ENCODE peak calls at places on chromosomes 7 and 10, in four cellular contexts. O is tibial nerve, I is dorsolateral prefrontal cortex, D is substantia nigra. H is an unnamed sample.

GRCh38 chr7:112362796-112363195 is 87.5 kb upstream of the IFRD1 start:
- DNase-seq in O (no peak), I (no peak), D (no peak), H (no peak)

GRCh38 chr7:36084485-36085091 is 68.5 kb upstream of the EEPD1 start:
- DNase-seq in O (no peak), I (peak), D (no peak), H (no peak)

GRCh38 chr7:81484266-81484665 is 285.6 kb downstream of the HGF start:
- DNase-seq in O (peak), I (no peak), D (no peak), H (peak)

GRCh38 chr10:131155218-131155902 is 156.2 kb downstream of the TCERG1L start:
- DNase-seq in O (no peak), I (no peak), D (no peak), H (no peak)

GRCh38 chr10:12590682-12591642 is 241.6 kb downstream of the CAMK1D start:
- DNase-seq in O (no peak), I (no peak), D (no peak), H (no peak)

GRCh38 chr7:15720849-15721471 is 34.5 kb upstream of the MEOX2 start:
- DNase-seq in O (peak), I (peak), D (no peak), H (no peak)

GRCh38 chr7:46146454-46147255 is 225.6 kb upstream of the IGFBP3 start:
- DNase-seq in O (no peak), I (no peak), D (no peak), H (no peak)

GRCh38 chr10:23080211-23080724 is 15.1 kb upstream of the MSRB2 start:
- DNase-seq in O (no peak), I (no peak), D (no peak), H (no peak)

GRCh38 chr7:123220396-123220795 is 20.6 kb upstream of the SLC13A1 start:
- DNase-seq in O (no peak), I (no peak), D (no peak), H (no peak)

GRCh38 chr10:96082153-96082552 is 38.8 kb downstream of the CCNJ start:
- DNase-seq in O (no peak), I (no peak), D (no peak), H (no peak)

GRCh38 chr10:5531558-5532230 is 6.9 kb downstream of the CALML3 start:
- DNase-seq in O (no peak), I (no peak), D (no peak), H (no peak)

GRCh38 chr7:129950191-129950940 is 2.4 kb downstream of the UBE2H start:
- DNase-seq in O (no peak), I (no peak), D (no peak), H (no peak)

GRCh38 chr7:5494683-5495561 is 71.3 kb upstream of the TNRC18 start:
- DNase-seq in O (no peak), I (peak), D (peak), H (no peak)

GRCh38 chr10:43939939-43940810 is 291.5 kb upstream of the ZNF32 start:
- DNase-seq in O (no peak), I (no peak), D (no peak), H (no peak)

GRCh38 chr7:42071372-42072261 is 165.4 kb downstream of the GLI3 start:
- DNase-seq in O (no peak), I (no peak), D (no peak), H (no peak)

GRCh38 chr7:76011437-76011836 is 17.0 kb upstream of the TMEM120A start:
- DNase-seq in O (no peak), I (no peak), D (no peak), H (no peak)

GRCh38 chr7:43313628-43314378 is 201.4 kb downstream of the HECW1 start:
- DNase-seq in O (no peak), I (no peak), D (no peak), H (no peak)

GRCh38 chr7:42689626-42690025 is 222.2 kb downstream of the C7orf25 start:
- DNase-seq in O (no peak), I (no peak), D (no peak), H (no peak)

GRCh38 chr7:149771696-149772235 is 1.6 kb downstream of the ZNF467 start:
- DNase-seq in O (peak), I (peak), D (peak), H (peak)

GRCh38 chr7:15821484-15822122 is 135.1 kb upstream of the MEOX2 start:
- DNase-seq in O (no peak), I (no peak), D (no peak), H (no peak)

GRCh38 chr10:45443101-45444009 is 69.3 kb downstream of the ALOX5 start:
- DNase-seq in O (no peak), I (no peak), D (no peak), H (no peak)

GRCh38 chr10:76779163-76779820 is 858.3 kb downstream of the KCNMA1 start:
- DNase-seq in O (no peak), I (no peak), D (no peak), H (no peak)

GRCh38 chr7:4683043-4683883 is 1.2 kb downstream of the FOXK1 start:
- DNase-seq in O (no peak), I (no peak), D (no peak), H (no peak)

GRCh38 chr10:15106352-15107013 is 9.3 kb downstream of the RPP38 start:
- DNase-seq in O (peak), I (peak), D (no peak), H (peak)

GRCh38 chr7:127254163-127254684 is 1.5 kb upstream of the GRM8 start:
- DNase-seq in O (no peak), I (no peak), D (no peak), H (no peak)

GRCh38 chr7:140876519-140877248 is 48.0 kb downstream of the BRAF start:
- DNase-seq in O (no peak), I (no peak), D (no peak), H (no peak)

GRCh38 chr7:2710901-2711551 is 23.0 kb downstream of the AMZ1 start:
- DNase-seq in O (no peak), I (no peak), D (no peak), H (no peak)

GRCh38 chr10:69374931-69375306 is 41.8 kb downstream of the TACR2 start:
- DNase-seq in O (no peak), I (no peak), D (no peak), H (no peak)
- H3K27ac ChIP-seq in O (no peak), I (peak), D (no peak), H (peak)

GRCh38 chr10:13769926-13770325 is 183.2 kb downstream of the PRPF18 start:
- DNase-seq in O (no peak), I (no peak), D (no peak), H (no peak)

GRCh38 chr10:13771992-13772391 is 185.2 kb downstream of the PRPF18 start:
- DNase-seq in O (no peak), I (no peak), D (no peak), H (no peak)

GRCh38 chr10:13773043-13773442 is 186.3 kb downstream of the PRPF18 start:
- DNase-seq in O (no peak), I (no peak), D (no peak), H (no peak)

GRCh38 chr10:13773496-13774170 is 186.9 kb downstream of the PRPF18 start:
- DNase-seq in O (no peak), I (no peak), D (no peak), H (no peak)

DNA sequence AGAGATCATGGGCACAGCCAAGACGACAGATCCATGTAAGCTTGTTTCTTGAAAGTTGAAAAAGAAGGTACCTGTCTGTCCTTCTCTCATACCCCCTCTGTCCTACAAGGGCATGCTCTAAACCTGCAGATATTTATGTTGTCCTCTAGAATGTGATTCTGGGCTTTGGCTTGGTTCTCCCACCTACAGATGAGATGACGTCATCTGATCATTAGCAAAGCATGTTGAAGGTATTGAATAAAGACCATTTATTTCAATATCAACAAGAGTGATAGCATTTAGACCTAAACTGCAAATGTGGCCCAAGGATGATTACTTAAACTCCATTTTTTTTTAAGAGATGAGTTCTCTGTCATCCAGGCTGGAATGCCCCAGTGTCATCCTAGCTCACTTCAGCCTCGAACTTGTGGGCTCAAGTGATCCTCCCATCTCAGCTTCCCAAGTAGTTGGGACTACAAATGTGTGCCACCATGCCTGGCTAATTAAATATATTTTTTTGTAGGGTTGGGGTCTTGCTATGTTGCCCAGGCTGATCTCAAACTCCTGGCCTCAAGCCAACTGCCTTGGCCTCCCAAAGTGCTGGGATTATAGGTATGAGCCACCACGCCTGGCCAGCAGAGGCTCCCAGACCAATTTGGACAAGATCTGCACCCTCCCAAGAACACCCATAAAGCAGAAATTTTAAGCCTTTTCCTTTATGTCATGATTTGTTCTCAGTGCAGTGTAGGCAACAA is 184.2 kb downstream of the PRPF18 start:
- DNase-seq in O (no peak), I (no peak), D (no peak), H (no peak)
- H3K27ac ChIP-seq in O (no peak), I (no peak), D (no peak), H (no peak)

DNA sequence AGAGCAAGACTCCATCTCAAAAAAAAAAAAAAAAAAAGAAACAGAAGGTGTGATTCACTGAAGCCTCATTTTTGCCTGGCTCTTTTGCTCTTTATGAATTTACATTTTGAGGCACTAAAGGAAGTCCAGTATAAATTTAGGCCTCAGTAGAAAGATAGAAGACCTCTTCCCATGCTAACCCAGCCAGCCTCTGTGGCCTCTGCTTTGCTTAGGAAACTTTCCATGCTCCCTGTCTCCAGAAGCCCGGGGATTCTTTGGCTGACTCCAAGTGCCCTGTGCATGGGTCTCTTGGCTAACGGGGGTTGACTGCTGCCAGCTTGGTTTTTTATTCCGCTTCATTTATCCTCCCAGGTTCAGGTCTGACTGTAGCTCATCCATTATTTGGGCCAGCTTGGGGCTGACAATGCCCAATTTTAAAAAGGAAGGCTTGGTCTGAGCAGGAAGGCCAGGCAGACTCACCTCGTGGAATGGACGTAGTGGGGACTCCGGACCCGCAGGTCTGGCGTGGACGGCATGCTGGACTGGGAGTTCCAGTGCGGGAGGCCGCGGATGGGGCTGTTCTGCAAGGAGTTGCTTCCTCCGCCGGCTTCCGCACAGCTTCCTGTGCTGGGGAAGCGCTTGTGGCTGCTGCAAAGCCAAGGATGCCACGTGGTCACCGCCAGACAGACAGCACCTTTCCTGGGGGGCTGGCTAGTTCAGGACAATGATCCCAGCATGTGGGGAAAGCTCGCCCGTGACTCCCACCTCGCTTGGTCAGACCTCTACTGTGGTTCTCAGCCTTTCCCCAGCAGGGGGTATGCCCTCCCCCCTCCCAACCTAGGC is 72.3 kb downstream of the PRPF18 start:
- DNase-seq in O (no peak), I (peak), D (no peak), H (no peak)
- H3K27ac ChIP-seq in O (no peak), I (peak), D (peak), H (peak)

DNA sequence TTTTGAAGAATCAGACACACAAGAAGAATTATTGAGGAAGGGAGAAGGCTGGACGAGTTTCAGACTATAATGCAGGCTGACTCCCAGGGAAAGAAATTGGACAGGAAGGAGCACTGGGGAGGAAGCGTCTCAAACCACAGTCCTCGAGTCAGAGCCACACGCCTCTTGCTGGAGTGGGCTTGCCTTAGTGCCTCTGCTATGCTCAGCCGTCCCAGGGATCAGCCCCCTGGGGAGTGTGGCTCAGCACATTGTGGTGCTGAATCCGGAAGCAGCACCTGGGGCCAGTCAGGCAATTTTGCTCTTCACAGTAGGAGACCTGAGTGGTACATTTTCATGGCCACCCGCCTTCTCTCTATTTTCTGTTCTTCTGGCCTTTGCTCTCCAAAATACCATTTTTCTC is 67.4 kb upstream of the SLC35G1 start:
- DNase-seq in O (no peak), I (no peak), D (no peak), H (no peak)
- H3K27ac ChIP-seq in O (no peak), I (no peak), D (no peak), H (no peak)

DNA sequence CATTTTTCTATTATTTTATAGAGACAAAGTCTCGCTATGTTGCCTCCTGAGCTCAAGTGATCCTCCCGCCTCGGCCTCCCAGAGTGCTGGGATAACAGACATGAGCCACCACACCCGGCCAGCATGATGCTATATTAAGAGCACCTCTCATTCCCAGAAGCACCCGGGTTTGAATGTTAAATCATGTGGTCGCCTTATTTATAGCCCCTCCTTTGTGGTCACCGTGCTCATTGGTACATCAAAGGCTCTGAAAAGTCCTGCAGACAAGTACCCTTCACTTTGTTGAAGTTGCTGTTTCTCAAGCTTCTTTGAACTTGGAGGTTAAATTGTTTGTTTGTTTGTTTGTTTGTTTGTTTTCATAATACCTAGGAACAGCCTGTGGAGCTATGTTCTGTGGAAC is 40.0 kb downstream of the CLIP2 start:
- DNase-seq in O (no peak), I (no peak), D (no peak), H (no peak)
- H3K27ac ChIP-seq in O (no peak), I (no peak), D (no peak), H (no peak)

GRCh38 chr10:62390497-62391176 is 16.5 kb downstream of the ZNF365 start:
- DNase-seq in O (no peak), I (no peak), D (no peak), H (no peak)

GRCh38 chr10:62394556-62395018 is 20.4 kb downstream of the ZNF365 start:
- DNase-seq in O (no peak), I (no peak), D (no peak), H (no peak)

GRCh38 chr10:62396864-62397263 is 22.7 kb downstream of the ZNF365 start:
- DNase-seq in O (no peak), I (no peak), D (no peak), H (no peak)

GRCh38 chr10:62395892-62396291 is 21.7 kb downstream of the ZNF365 start:
- DNase-seq in O (no peak), I (no peak), D (no peak), H (no peak)

DNA sequence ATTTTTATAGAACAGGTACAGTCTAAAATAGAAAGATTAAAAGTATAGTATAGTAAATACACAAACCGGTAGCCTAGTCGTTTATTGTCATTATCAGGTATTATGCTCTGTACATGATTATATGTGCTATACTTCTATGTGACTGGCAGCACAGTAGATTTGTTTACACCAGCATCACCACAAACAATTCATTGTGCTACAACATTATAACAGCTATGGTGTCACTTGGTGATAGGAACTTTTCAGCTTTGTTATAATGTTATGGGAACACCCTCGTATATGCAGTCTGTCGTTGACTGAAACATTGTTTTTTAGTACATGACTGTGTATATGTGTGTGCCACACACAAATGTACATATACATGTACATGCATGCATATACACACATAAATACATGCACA is 19.1 kb downstream of the ZNF365 start:
- DNase-seq in O (no peak), I (no peak), D (no peak), H (no peak)
- H3K27ac ChIP-seq in O (no peak), I (peak), D (no peak), H (no peak)

GRCh38 chr10:38093816-38094157 is 350 bp upstream of the ZNF37A start:
- DNase-seq in O (no peak), I (no peak), D (no peak), H (no peak)
- H3K27ac ChIP-seq in O (no peak), I (peak), D (peak), H (peak)

H was measured in esophagus squamous epithelium.